ENCODE peak calls at places on chromosomes 16 and 17, in nine cellular contexts. One of them, this sample, is unnamed.

GRCh38 chr17:7589204-7589868 is 558 bp downstream of the SOX15 start:
- DNase-seq in cardiac muscle cell: peak; percentile 88
- DNase-seq in Peyer's patch: peak; percentile 69
- DNase-seq in heart left ventricle: peak; percentile 91
- DNase-seq in breast epithelium: peak; percentile 79
- DNase-seq in neural progenitor cell: peak; percentile 94
- DNase-seq in brain microvascular endothelial cell: peak; percentile 77
- DNase-seq in HFF-Myc: no peak
- DNase-seq in stomach: peak; percentile 86
- DNase-seq in this sample: no peak

GRCh38 chr16:22787456-22788189 is 26.3 kb upstream of the HS3ST2 start:
- DNase-seq in cardiac muscle cell: no peak
- DNase-seq in Peyer's patch: no peak
- DNase-seq in heart left ventricle: no peak
- DNase-seq in breast epithelium: no peak
- DNase-seq in neural progenitor cell: no peak
- DNase-seq in brain microvascular endothelial cell: no peak
- DNase-seq in HFF-Myc: peak; percentile 98
- DNase-seq in stomach: no peak
- DNase-seq in this sample: no peak

GRCh38 chr16:75494696-75495601 is at the start of gene CHST6:
- DNase-seq in cardiac muscle cell: peak; percentile 60
- DNase-seq in Peyer's patch: no peak
- DNase-seq in heart left ventricle: peak; percentile 75
- DNase-seq in breast epithelium: no peak
- DNase-seq in neural progenitor cell: peak; percentile 84
- DNase-seq in brain microvascular endothelial cell: peak; percentile 7
- DNase-seq in HFF-Myc: no peak
- DNase-seq in stomach: no peak
- DNase-seq in this sample: no peak

GRCh38 chr17:42421479-42422332 is 1.4 kb downstream of the CAVIN1 start:
- DNase-seq in cardiac muscle cell: peak; percentile 68
- DNase-seq in Peyer's patch: no peak
- DNase-seq in heart left ventricle: peak; percentile 78
- DNase-seq in breast epithelium: no peak
- DNase-seq in neural progenitor cell: peak; percentile 59
- DNase-seq in brain microvascular endothelial cell: peak; percentile 53
- DNase-seq in HFF-Myc: no peak
- DNase-seq in stomach: peak; percentile 28
- DNase-seq in this sample: no peak

GRCh38 chr17:82236142-82236971 is 7.5 kb downstream of the SLC16A3 start:
- DNase-seq in cardiac muscle cell: peak; percentile 63
- DNase-seq in Peyer's patch: peak; percentile 57
- DNase-seq in heart left ventricle: peak; percentile 81
- DNase-seq in breast epithelium: no peak
- DNase-seq in neural progenitor cell: peak; percentile 86
- DNase-seq in brain microvascular endothelial cell: no peak
- DNase-seq in HFF-Myc: no peak
- DNase-seq in stomach: peak; percentile 75
- DNase-seq in this sample: no peak

GRCh38 chr17:17783121-17783824 is 53.5 kb downstream of the SREBF1 start:
- DNase-seq in cardiac muscle cell: peak; percentile 47
- DNase-seq in Peyer's patch: peak; percentile 51
- DNase-seq in heart left ventricle: peak; percentile 85
- DNase-seq in breast epithelium: no peak
- DNase-seq in neural progenitor cell: peak; percentile 88
- DNase-seq in brain microvascular endothelial cell: no peak
- DNase-seq in HFF-Myc: no peak
- DNase-seq in stomach: peak; percentile 88
- DNase-seq in this sample: no peak

GRCh38 chr16:75385507-75386152 is 47.7 kb downstream of the CFDP1 start:
- DNase-seq in cardiac muscle cell: peak; percentile 93
- DNase-seq in Peyer's patch: no peak
- DNase-seq in heart left ventricle: no peak
- DNase-seq in breast epithelium: no peak
- DNase-seq in neural progenitor cell: peak; percentile 66
- DNase-seq in brain microvascular endothelial cell: peak; percentile 36
- DNase-seq in HFF-Myc: peak; percentile 69
- DNase-seq in stomach: no peak
- DNase-seq in this sample: peak; percentile 38

GRCh38 chr16:14248791-14249190 is 177.7 kb downstream of the MRTFB start:
- DNase-seq in cardiac muscle cell: no peak
- DNase-seq in Peyer's patch: no peak
- DNase-seq in heart left ventricle: no peak
- DNase-seq in breast epithelium: no peak
- DNase-seq in neural progenitor cell: no peak
- DNase-seq in brain microvascular endothelial cell: no peak
- DNase-seq in HFF-Myc: no peak
- DNase-seq in stomach: no peak
- DNase-seq in this sample: no peak

GRCh38 chr17:60902399-60902798 is 224.7 kb downstream of the BCAS3 start:
- DNase-seq in cardiac muscle cell: no peak
- DNase-seq in Peyer's patch: no peak
- DNase-seq in heart left ventricle: no peak
- DNase-seq in breast epithelium: no peak
- DNase-seq in neural progenitor cell: no peak
- DNase-seq in brain microvascular endothelial cell: peak; percentile 53
- DNase-seq in HFF-Myc: no peak
- DNase-seq in stomach: no peak
- DNase-seq in this sample: no peak

GRCh38 chr17:14042411-14042810 is 26.9 kb upstream of the COX10 start:
- DNase-seq in cardiac muscle cell: no peak
- DNase-seq in Peyer's patch: no peak
- DNase-seq in heart left ventricle: no peak
- DNase-seq in breast epithelium: no peak
- DNase-seq in neural progenitor cell: no peak
- DNase-seq in brain microvascular endothelial cell: no peak
- DNase-seq in HFF-Myc: no peak
- DNase-seq in stomach: no peak
- DNase-seq in this sample: no peak

GRCh38 chr17:14048169-14048568 is 21.1 kb upstream of the COX10 start:
- DNase-seq in cardiac muscle cell: no peak
- DNase-seq in Peyer's patch: no peak
- DNase-seq in heart left ventricle: no peak
- DNase-seq in breast epithelium: no peak
- DNase-seq in neural progenitor cell: peak; percentile 31
- DNase-seq in brain microvascular endothelial cell: no peak
- DNase-seq in HFF-Myc: no peak
- DNase-seq in stomach: no peak
- DNase-seq in this sample: no peak

GRCh38 chr17:14046978-14047377 is 22.3 kb upstream of the COX10 start:
- DNase-seq in cardiac muscle cell: no peak
- DNase-seq in Peyer's patch: no peak
- DNase-seq in heart left ventricle: no peak
- DNase-seq in breast epithelium: no peak
- DNase-seq in neural progenitor cell: no peak
- DNase-seq in brain microvascular endothelial cell: no peak
- DNase-seq in HFF-Myc: no peak
- DNase-seq in stomach: no peak
- DNase-seq in this sample: no peak

GRCh38 chr17:14047591-14047990 is 21.7 kb upstream of the COX10 start:
- DNase-seq in cardiac muscle cell: no peak
- DNase-seq in Peyer's patch: no peak
- DNase-seq in heart left ventricle: no peak
- DNase-seq in breast epithelium: no peak
- DNase-seq in neural progenitor cell: no peak
- DNase-seq in brain microvascular endothelial cell: no peak
- DNase-seq in HFF-Myc: no peak
- DNase-seq in stomach: no peak
- DNase-seq in this sample: no peak

DNA sequence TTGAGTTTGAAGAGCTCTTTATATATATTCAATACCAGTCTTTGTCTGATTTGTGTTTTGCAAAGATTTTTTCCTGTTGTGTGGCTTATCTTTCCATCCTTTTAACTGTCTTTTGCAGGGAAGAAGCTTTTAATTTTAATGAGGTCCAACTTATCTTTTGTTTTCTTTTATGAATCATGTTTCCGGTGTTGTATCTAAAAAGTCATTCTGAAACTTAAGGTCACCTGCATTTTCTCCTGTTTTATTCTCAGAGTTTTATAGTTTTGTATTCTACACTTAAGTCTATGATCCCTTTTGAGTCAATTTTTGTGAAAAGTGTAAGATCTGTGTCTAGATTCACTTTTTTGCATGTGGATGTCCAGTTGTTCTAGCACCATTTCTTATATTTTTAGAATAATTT is 24.6 kb upstream of the COX10 start:
- DNase-seq in cardiac muscle cell: no peak
- DNase-seq in Peyer's patch: no peak
- DNase-seq in heart left ventricle: no peak
- DNase-seq in breast epithelium: no peak
- DNase-seq in neural progenitor cell: no peak
- DNase-seq in brain microvascular endothelial cell: no peak
- DNase-seq in HFF-Myc: no peak
- DNase-seq in stomach: no peak
- DNase-seq in this sample: no peak
- TF ChIP-seq CTCF in cardiac muscle cell: no peak
- TF ChIP-seq CTCF in Peyer's patch: no peak
- TF ChIP-seq CTCF in heart left ventricle: no peak
- TF ChIP-seq CTCF in breast epithelium: no peak
- TF ChIP-seq CTCF in neural progenitor cell: no peak
- TF ChIP-seq CTCF in brain microvascular endothelial cell: no peak
- TF ChIP-seq CTCF in HFF-Myc: no peak
- TF ChIP-seq CTCF in stomach: no peak
- TF ChIP-seq CTCF in this sample: no peak

GRCh38 chr16:58501242-58502131 is 1.5 kb downstream of the NDRG4 start:
- DNase-seq in cardiac muscle cell: no peak
- DNase-seq in Peyer's patch: peak; percentile 41
- DNase-seq in heart left ventricle: no peak
- DNase-seq in breast epithelium: no peak
- DNase-seq in neural progenitor cell: peak; percentile 87
- DNase-seq in brain microvascular endothelial cell: no peak
- DNase-seq in HFF-Myc: no peak
- DNase-seq in stomach: peak; percentile 51
- DNase-seq in this sample: no peak
- H3K4me3 ChIP-seq in cardiac muscle cell: peak overlapping the region; percentile 51
- H3K4me3 ChIP-seq in Peyer's patch: peak overlapping the region; percentile 36
- H3K4me3 ChIP-seq in heart left ventricle: peak overlapping the region; percentile 18
- H3K4me3 ChIP-seq in breast epithelium: peak overlapping the region; percentile 51
- H3K4me3 ChIP-seq in neural progenitor cell: peak overlapping the region; percentile 56
- H3K4me3 ChIP-seq in brain microvascular endothelial cell: peak overlapping the region; percentile 67
- H3K4me3 ChIP-seq in HFF-Myc: peak overlapping the region; percentile 50
- H3K4me3 ChIP-seq in stomach: peak overlapping the region; percentile 50
- H3K4me3 ChIP-seq in this sample: peak overlapping the region; percentile 40

GRCh38 chr16:57372372-57373116 is at the start of gene CX3CL1:
- DNase-seq in cardiac muscle cell: peak; percentile 69
- DNase-seq in Peyer's patch: no peak
- DNase-seq in heart left ventricle: peak; percentile 82
- DNase-seq in breast epithelium: peak; percentile 94
- DNase-seq in neural progenitor cell: peak; percentile 93
- DNase-seq in brain microvascular endothelial cell: peak; percentile 28
- DNase-seq in HFF-Myc: no peak
- DNase-seq in stomach: peak; percentile 40
- DNase-seq in this sample: no peak
- TF ChIP-seq CTCF in cardiac muscle cell: peak; percentile 6
- TF ChIP-seq CTCF in Peyer's patch: no peak
- TF ChIP-seq CTCF in heart left ventricle: peak; percentile 55
- TF ChIP-seq CTCF in breast epithelium: peak; percentile 25
- TF ChIP-seq CTCF in neural progenitor cell: peak; percentile 38
- TF ChIP-seq CTCF in brain microvascular endothelial cell: peak; percentile 22
- TF ChIP-seq CTCF in HFF-Myc: no peak
- TF ChIP-seq CTCF in stomach: no peak
- TF ChIP-seq CTCF in this sample: peak; percentile 28

DNA sequence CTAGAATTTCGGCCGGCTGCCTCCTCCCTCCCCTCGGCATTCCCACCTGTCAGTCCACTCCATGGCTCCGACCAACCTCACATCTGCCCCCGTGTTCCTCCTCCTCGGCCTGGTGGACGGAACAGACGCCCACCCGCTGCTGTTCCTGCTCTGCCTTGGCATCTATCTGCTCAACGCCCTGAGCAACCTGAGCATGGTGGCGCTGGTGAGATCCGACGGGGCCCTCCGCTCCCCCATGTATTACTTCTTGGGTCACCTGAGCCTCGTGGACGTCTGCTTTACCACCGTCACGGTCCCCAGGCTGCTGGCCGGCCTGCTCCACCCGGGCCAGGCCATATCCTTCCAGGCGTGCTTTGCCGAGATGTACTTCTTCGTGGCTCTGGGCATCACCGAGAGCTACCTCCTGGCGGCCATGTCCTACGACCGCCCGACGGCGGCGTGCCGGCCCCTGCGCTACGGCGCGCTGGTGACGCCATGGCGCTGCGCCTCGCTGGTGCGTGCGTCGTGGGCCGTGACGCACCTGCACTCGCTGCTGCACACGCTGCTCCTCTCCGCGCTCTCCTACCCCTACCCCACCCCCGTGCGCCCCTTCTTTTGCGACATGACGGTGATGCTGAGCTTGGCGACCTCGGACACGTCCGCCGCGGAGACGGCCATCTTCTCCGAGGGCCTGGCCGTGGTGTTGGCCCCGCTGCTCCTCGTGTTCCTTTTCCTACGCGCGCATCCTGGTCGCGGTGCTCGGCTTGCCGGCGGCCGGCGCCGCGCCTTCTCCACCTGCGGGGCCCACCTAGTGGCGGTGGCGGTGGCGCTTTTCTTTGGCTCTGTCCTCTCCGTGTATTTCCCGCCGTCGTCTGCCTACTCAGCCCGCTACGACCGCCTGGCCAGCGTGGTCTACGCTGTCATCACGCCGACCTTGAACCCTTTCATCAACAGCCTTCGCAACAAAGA is at the start of gene OR3A2:
- DNase-seq in cardiac muscle cell: no peak
- DNase-seq in Peyer's patch: no peak
- DNase-seq in heart left ventricle: no peak
- DNase-seq in breast epithelium: no peak
- DNase-seq in neural progenitor cell: peak; percentile 1
- DNase-seq in brain microvascular endothelial cell: no peak
- DNase-seq in HFF-Myc: no peak
- DNase-seq in stomach: no peak
- DNase-seq in this sample: no peak
- H3K4me3 ChIP-seq in cardiac muscle cell: no peak within 1 kb of the TSS
- H3K4me3 ChIP-seq in Peyer's patch: no peak within 1 kb of the TSS
- H3K4me3 ChIP-seq in heart left ventricle: no peak within 1 kb of the TSS
- H3K4me3 ChIP-seq in breast epithelium: no peak within 1 kb of the TSS
- H3K4me3 ChIP-seq in neural progenitor cell: no peak within 1 kb of the TSS
- H3K4me3 ChIP-seq in brain microvascular endothelial cell: no peak within 1 kb of the TSS
- H3K4me3 ChIP-seq in HFF-Myc: no peak within 1 kb of the TSS
- H3K4me3 ChIP-seq in stomach: peak within 1 kb of the TSS; percentile 17
- H3K4me3 ChIP-seq in this sample: no peak within 1 kb of the TSS

GRCh38 chr16:24442631-24443030 is 96.7 kb upstream of the RBBP6 start:
- DNase-seq in cardiac muscle cell: no peak
- DNase-seq in Peyer's patch: no peak
- DNase-seq in heart left ventricle: no peak
- DNase-seq in breast epithelium: no peak
- DNase-seq in neural progenitor cell: no peak
- DNase-seq in brain microvascular endothelial cell: no peak
- DNase-seq in HFF-Myc: no peak
- DNase-seq in stomach: no peak
- DNase-seq in this sample: no peak
- TF ChIP-seq CTCF in cardiac muscle cell: no peak
- TF ChIP-seq CTCF in Peyer's patch: no peak
- TF ChIP-seq CTCF in heart left ventricle: no peak
- TF ChIP-seq CTCF in breast epithelium: no peak
- TF ChIP-seq CTCF in neural progenitor cell: no peak
- TF ChIP-seq CTCF in brain microvascular endothelial cell: no peak
- TF ChIP-seq CTCF in HFF-Myc: no peak
- TF ChIP-seq CTCF in stomach: no peak
- TF ChIP-seq CTCF in this sample: no peak

GRCh38 chr17:35749560-35750412 is 3.3 kb downstream of the GAS2L2 start:
- DNase-seq in cardiac muscle cell: peak; percentile 60
- DNase-seq in Peyer's patch: no peak
- DNase-seq in heart left ventricle: no peak
- DNase-seq in breast epithelium: no peak
- DNase-seq in neural progenitor cell: peak; percentile 47
- DNase-seq in brain microvascular endothelial cell: no peak
- DNase-seq in HFF-Myc: no peak
- DNase-seq in stomach: peak; percentile 38
- DNase-seq in this sample: no peak
- H3K4me3 ChIP-seq in cardiac muscle cell: no peak overlapping the region
- H3K4me3 ChIP-seq in Peyer's patch: no peak overlapping the region
- H3K4me3 ChIP-seq in heart left ventricle: no peak overlapping the region
- H3K4me3 ChIP-seq in breast epithelium: peak overlapping the region; percentile 4
- H3K4me3 ChIP-seq in neural progenitor cell: peak overlapping the region; percentile 34
- H3K4me3 ChIP-seq in brain microvascular endothelial cell: peak overlapping the region; percentile 15
- H3K4me3 ChIP-seq in HFF-Myc: no peak overlapping the region
- H3K4me3 ChIP-seq in stomach: no peak overlapping the region
- H3K4me3 ChIP-seq in this sample: no peak overlapping the region